ENCODE peak calls at places on chromosomes 11 and 22, in ten cellular contexts. O is upper lobe of left lung, F is stomach, J is K562, A is prostate gland, H is transverse colon, T is sigmoid colon, L is H1, Z is endothelial cell of umbilical vein, I is spleen. C is an unnamed sample.

GRCh38 chr11:122721964-122722266 is 66.4 kb downstream of the UBASH3B start:
- DNase-seq in O (no peak), F (no peak), J (no peak), A (no peak), H (no peak), T (peak; percentile 15), L (no peak), Z (peak; percentile 70), I (no peak), C (no peak)

GRCh38 chr11:124643605-124644425 is 21.2 kb downstream of the TBRG1 start:
- DNase-seq in O (no peak), F (no peak), J (peak; percentile 51), A (no peak), H (no peak), T (no peak), L (no peak), Z (peak; percentile 85), I (no peak), C (no peak)

GRCh38 chr11:44570411-44571155 is 5.1 kb downstream of the CD82 start:
- DNase-seq in O (no peak), F (no peak), J (no peak), A (no peak), H (no peak), T (no peak), L (no peak), Z (no peak), I (peak; percentile 81), C (no peak)

GRCh38 chr22:26679003-26679629 is 21.7 kb downstream of the MIAT start:
- DNase-seq in O (no peak), F (peak; percentile 78), J (peak; percentile 69), A (peak; percentile 54), H (peak; percentile 80), T (peak; percentile 81), L (peak; percentile 94), Z (peak; percentile 84), I (peak; percentile 87), C (peak; percentile 61)

GRCh38 chr22:26471522-26471921 is 12.1 kb downstream of the HPS4 start:
- DNase-seq in O (no peak), F (peak; percentile 44), J (no peak), A (no peak), H (no peak), T (no peak), L (no peak), Z (peak; percentile 92), I (no peak), C (no peak)

GRCh38 chr22:46006379-46007002 is 29.5 kb upstream of the WNT7B start:
- DNase-seq in O (peak; percentile 88), F (peak; percentile 91), J (peak; percentile 85), A (peak; percentile 85), H (peak; percentile 92), T (peak; percentile 98), L (peak; percentile 98), Z (peak; percentile 82), I (peak; percentile 98), C (peak; percentile 98)

GRCh38 chr11:83836883-83837654 is 550.9 kb upstream of the CCDC90B start:
- DNase-seq in O (no peak), F (peak; percentile 45), J (peak; percentile 36), A (peak; percentile 8), H (peak; percentile 13), T (peak; percentile 73), L (peak; percentile 61), Z (peak; percentile 27), I (no peak), C (peak; percentile 32)

GRCh38 chr22:31102441-31103081 is 4.8 kb downstream of the SELENOM start:
- DNase-seq in O (no peak), F (peak; percentile 69), J (no peak), A (no peak), H (peak; percentile 79), T (peak; percentile 99), L (no peak), Z (peak; percentile 60), I (peak; percentile 62), C (no peak)

GRCh38 chr11:119910056-119910455 is 181.1 kb upstream of the NECTIN1 start:
- DNase-seq in O (no peak), F (peak; percentile 73), J (no peak), A (no peak), H (peak; percentile 74), T (no peak), L (no peak), Z (no peak), I (no peak), C (no peak)

GRCh38 chr11:17988465-17988864 is 24.4 kb downstream of the SERGEF start:
- DNase-seq in O (no peak), F (no peak), J (no peak), A (no peak), H (no peak), T (no peak), L (no peak), Z (no peak), I (no peak), C (no peak)

GRCh38 chr22:46587492-46588278 is 32.5 kb upstream of the GRAMD4 start:
- DNase-seq in O (peak; percentile 89), F (no peak), J (no peak), A (no peak), H (peak; percentile 85), T (no peak), L (no peak), Z (no peak), I (peak; percentile 96), C (peak; percentile 83)

GRCh38 chr22:46106279-46107022 is 43.9 kb upstream of the PPARA start:
- DNase-seq in O (peak; percentile 74), F (no peak), J (no peak), A (no peak), H (no peak), T (no peak), L (no peak), Z (no peak), I (no peak), C (no peak)

GRCh38 chr11:15819679-15820286 is 536.6 kb downstream of the SOX6 start:
- DNase-seq in O (peak; percentile 64), F (peak; percentile 80), J (peak; percentile 58), A (peak; percentile 68), H (peak; percentile 87), T (peak; percentile 77), L (peak; percentile 86), Z (peak; percentile 61), I (peak; percentile 88), C (peak; percentile 15)

GRCh38 chr11:100273066-100273815 is 413.8 kb upstream of the ARHGAP42 start:
- DNase-seq in O (peak; percentile 38), F (no peak), J (no peak), A (no peak), H (no peak), T (no peak), L (no peak), Z (no peak), I (peak; percentile 61), C (no peak)

GRCh38 chr11:45180158-45180887 is 33.9 kb downstream of the PRDM11 start:
- DNase-seq in O (peak; percentile 92), F (peak; percentile 73), J (peak; percentile 75), A (peak; percentile 58), H (peak; percentile 73), T (peak; percentile 82), L (peak; percentile 81), Z (peak; percentile 40), I (peak; percentile 85), C (no peak)

GRCh38 chr11:45468265-45468856 is 182.2 kb upstream of the SYT13 start:
- DNase-seq in O (no peak), F (no peak), J (peak; percentile 12), A (no peak), H (no peak), T (no peak), L (peak; percentile 49), Z (peak; percentile 6), I (peak; percentile 33), C (no peak)

GRCh38 chr11:125270711-125271110 is 106.2 kb downstream of the PKNOX2 start:
- DNase-seq in O (no peak), F (no peak), J (no peak), A (no peak), H (no peak), T (no peak), L (no peak), Z (no peak), I (no peak), C (no peak)

GRCh38 chr11:129061466-129062194 is 119.0 kb upstream of the TP53AIP1 start:
- DNase-seq in O (no peak), F (no peak), J (no peak), A (no peak), H (no peak), T (no peak), L (no peak), Z (peak; percentile 29), I (no peak), C (no peak)
- TF ChIP-seq POLR2AphosphoS5 in O (no peak), F (no peak), J (no peak), A (no peak), H (no peak), T (no peak), L (no peak), Z (no peak), I (no peak), C (no peak)

GRCh38 chr11:67374571-67375276 is 1.3 kb upstream of the CLCF1 start:
- DNase-seq in O (no peak), F (no peak), J (no peak), A (no peak), H (no peak), T (no peak), L (peak; percentile 63), Z (no peak), I (peak; percentile 78), C (no peak)

GRCh38 chr11:67375320-67376021 is 2.1 kb upstream of the CLCF1 start:
- DNase-seq in O (no peak), F (no peak), J (no peak), A (no peak), H (no peak), T (no peak), L (peak; percentile 62), Z (no peak), I (no peak), C (no peak)

GRCh38 chr11:67372993-67373915 is at the start of gene CLCF1:
- DNase-seq in O (peak; percentile 93), F (peak; percentile 73), J (peak; percentile 89), A (no peak), H (peak; percentile 83), T (peak; percentile 90), L (peak; percentile 75), Z (no peak), I (peak; percentile 94), C (no peak)

GRCh38 chr11:67372232-67372992 is 986 bp downstream of the CLCF1 start:
- DNase-seq in O (peak; percentile 90), F (no peak), J (peak; percentile 88), A (no peak), H (no peak), T (peak; percentile 73), L (peak; percentile 70), Z (no peak), I (peak; percentile 87), C (no peak)

GRCh38 chr11:67373916-67374570 is 645 bp upstream of the CLCF1 start:
- DNase-seq in O (peak; percentile 86), F (peak; percentile 76), J (peak; percentile 66), A (peak; percentile 75), H (peak; percentile 83), T (peak; percentile 92), L (peak; percentile 78), Z (peak; percentile 82), I (peak; percentile 92), C (no peak)
- TF ChIP-seq POLR2A in O (peak; percentile 35), F (no peak), J (peak; percentile 70), A (peak; percentile 37), H (no peak), T (no peak), L (no peak), Z (peak; percentile 58), I (no peak), C (no peak)

GRCh38 chr22:21045585-21046294 is at the start of gene LRRC74B:
- DNase-seq in O (peak; percentile 97), F (peak; percentile 88), J (peak; percentile 100), A (peak; percentile 80), H (peak; percentile 88), T (peak; percentile 94), L (peak; percentile 97), Z (peak; percentile 88), I (peak; percentile 92), C (peak; percentile 98)
- TF ChIP-seq POLR2AphosphoS5 in O (no peak), F (no peak), J (no peak), A (peak; percentile 44), H (no peak), T (no peak), L (no peak), Z (no peak), I (no peak), C (no peak)

GRCh38 chr11:47269829-47270305 is at the start of gene MADD:
- DNase-seq in O (peak; percentile 98), F (peak; percentile 89), J (peak; percentile 96), A (peak; percentile 70), H (peak; percentile 90), T (peak; percentile 94), L (no peak), Z (peak; percentile 83), I (peak; percentile 99), C (peak; percentile 95)
- TF ChIP-seq POLR2A in O (peak; percentile 74), F (no peak), J (peak; percentile 78), A (peak; percentile 66), H (peak; percentile 76), T (peak; percentile 16), L (peak; percentile 51), Z (peak; percentile 79), I (peak; percentile 69), C (peak; percentile 69)